ENCODE peak calls at places on chromosome 1, in eight cellular contexts. One of them, this sample, is unnamed.

GRCh38 chr1:79790950-79791349 is 784.4 kb upstream of the ADGRL4 start:
- ATAC-seq in lower lobe of right lung: no peak
- ATAC-seq in right cardiac atrium: no peak
- ATAC-seq in aorta: no peak
- ATAC-seq in psoas muscle: no peak
- ATAC-seq in HepG2: no peak
- ATAC-seq in activated T-helper 17 cell treated with anti-CD3 and anti-CD28 coated beads, Interleukin-2, amount 50 U/mL, for 72 hours: no peak
- ATAC-seq in thoracic aorta: no peak
- ATAC-seq in this sample: no peak

GRCh38 chr1:157045251-157046218 is at the start of gene ARHGEF11:
- ATAC-seq in activated T-helper 17 cell treated with anti-CD3 and anti-CD28 coated beads, Interleukin-2, amount 50 U/mL, for 72 hours: peak
- ATAC-seq in psoas muscle: peak
- ATAC-seq in right cardiac atrium: peak
- ATAC-seq in aorta: peak
- ATAC-seq in lower lobe of right lung: peak
- ATAC-seq in HepG2: peak
- ATAC-seq in thoracic aorta: peak
- ATAC-seq in this sample: peak

GRCh38 chr1:2643414-2644077 is 10.7 kb upstream of the MMEL1 start:
- ATAC-seq in right cardiac atrium: no peak
- ATAC-seq in HepG2: no peak
- ATAC-seq in aorta: no peak
- ATAC-seq in psoas muscle: no peak
- ATAC-seq in activated T-helper 17 cell treated with anti-CD3 and anti-CD28 coated beads, Interleukin-2, amount 50 U/mL, for 72 hours: no peak
- ATAC-seq in thoracic aorta: no peak
- ATAC-seq in lower lobe of right lung: no peak
- ATAC-seq in this sample: no peak

GRCh38 chr1:236440373-236440772 is 46.3 kb downstream of the EDARADD start:
- ATAC-seq in thoracic aorta: no peak
- ATAC-seq in lower lobe of right lung: no peak
- ATAC-seq in aorta: no peak
- ATAC-seq in activated T-helper 17 cell treated with anti-CD3 and anti-CD28 coated beads, Interleukin-2, amount 50 U/mL, for 72 hours: no peak
- ATAC-seq in right cardiac atrium: no peak
- ATAC-seq in HepG2: no peak
- ATAC-seq in psoas muscle: no peak
- ATAC-seq in this sample: no peak

GRCh38 chr1:72186733-72187307 is 95.5 kb downstream of the NEGR1 start:
- ATAC-seq in HepG2: peak
- ATAC-seq in aorta: no peak
- ATAC-seq in activated T-helper 17 cell treated with anti-CD3 and anti-CD28 coated beads, Interleukin-2, amount 50 U/mL, for 72 hours: no peak
- ATAC-seq in right cardiac atrium: no peak
- ATAC-seq in psoas muscle: no peak
- ATAC-seq in lower lobe of right lung: no peak
- ATAC-seq in thoracic aorta: no peak
- ATAC-seq in this sample: no peak

GRCh38 chr1:201930137-201930536 is 16.2 kb downstream of the LMOD1 start:
- ATAC-seq in activated T-helper 17 cell treated with anti-CD3 and anti-CD28 coated beads, Interleukin-2, amount 50 U/mL, for 72 hours: no peak
- ATAC-seq in thoracic aorta: no peak
- ATAC-seq in psoas muscle: no peak
- ATAC-seq in lower lobe of right lung: no peak
- ATAC-seq in HepG2: no peak
- ATAC-seq in aorta: no peak
- ATAC-seq in right cardiac atrium: no peak
- ATAC-seq in this sample: no peak

GRCh38 chr1:20840731-20841130 is 53.6 kb upstream of the HP1BP3 start:
- ATAC-seq in aorta: no peak
- ATAC-seq in psoas muscle: no peak
- ATAC-seq in activated T-helper 17 cell treated with anti-CD3 and anti-CD28 coated beads, Interleukin-2, amount 50 U/mL, for 72 hours: no peak
- ATAC-seq in thoracic aorta: no peak
- ATAC-seq in right cardiac atrium: no peak
- ATAC-seq in lower lobe of right lung: no peak
- ATAC-seq in HepG2: no peak
- ATAC-seq in this sample: no peak

GRCh38 chr1:67230539-67230938 is 64.3 kb downstream of the IL23R start:
- ATAC-seq in right cardiac atrium: no peak
- ATAC-seq in lower lobe of right lung: no peak
- ATAC-seq in activated T-helper 17 cell treated with anti-CD3 and anti-CD28 coated beads, Interleukin-2, amount 50 U/mL, for 72 hours: peak
- ATAC-seq in thoracic aorta: no peak
- ATAC-seq in aorta: no peak
- ATAC-seq in psoas muscle: no peak
- ATAC-seq in HepG2: no peak
- ATAC-seq in this sample: no peak

GRCh38 chr1:201885531-201886075 is 3.1 kb upstream of the SHISA4 start:
- ATAC-seq in right cardiac atrium: no peak
- ATAC-seq in lower lobe of right lung: no peak
- ATAC-seq in HepG2: peak
- ATAC-seq in activated T-helper 17 cell treated with anti-CD3 and anti-CD28 coated beads, Interleukin-2, amount 50 U/mL, for 72 hours: no peak
- ATAC-seq in psoas muscle: peak
- ATAC-seq in thoracic aorta: no peak
- ATAC-seq in aorta: no peak
- ATAC-seq in this sample: no peak

GRCh38 chr1:159881930-159882839 is 17.8 kb downstream of the CFAP45 start:
- ATAC-seq in lower lobe of right lung: peak
- ATAC-seq in right cardiac atrium: peak
- ATAC-seq in psoas muscle: no peak
- ATAC-seq in HepG2: no peak
- ATAC-seq in aorta: no peak
- ATAC-seq in activated T-helper 17 cell treated with anti-CD3 and anti-CD28 coated beads, Interleukin-2, amount 50 U/mL, for 72 hours: peak
- ATAC-seq in thoracic aorta: no peak
- ATAC-seq in this sample: no peak

GRCh38 chr1:11768821-11769220 is 6.8 kb downstream of the C1orf167 start:
- ATAC-seq in thoracic aorta: no peak
- ATAC-seq in psoas muscle: no peak
- ATAC-seq in HepG2: peak
- ATAC-seq in right cardiac atrium: no peak
- ATAC-seq in aorta: no peak
- ATAC-seq in lower lobe of right lung: no peak
- ATAC-seq in activated T-helper 17 cell treated with anti-CD3 and anti-CD28 coated beads, Interleukin-2, amount 50 U/mL, for 72 hours: no peak
- ATAC-seq in this sample: no peak

GRCh38 chr1:40401427-40402201 is 28.1 kb downstream of the SMAP2 start:
- ATAC-seq in psoas muscle: no peak
- ATAC-seq in thoracic aorta: no peak
- ATAC-seq in aorta: no peak
- ATAC-seq in lower lobe of right lung: no peak
- ATAC-seq in activated T-helper 17 cell treated with anti-CD3 and anti-CD28 coated beads, Interleukin-2, amount 50 U/mL, for 72 hours: peak
- ATAC-seq in HepG2: no peak
- ATAC-seq in right cardiac atrium: no peak
- ATAC-seq in this sample: no peak

GRCh38 chr1:174939771-174940545 is 59.8 kb upstream of the CACYBP start:
- ATAC-seq in thoracic aorta: no peak
- ATAC-seq in activated T-helper 17 cell treated with anti-CD3 and anti-CD28 coated beads, Interleukin-2, amount 50 U/mL, for 72 hours: no peak
- ATAC-seq in psoas muscle: no peak
- ATAC-seq in aorta: no peak
- ATAC-seq in HepG2: no peak
- ATAC-seq in right cardiac atrium: no peak
- ATAC-seq in lower lobe of right lung: no peak
- ATAC-seq in this sample: no peak

GRCh38 chr1:23964235-23964668 is 4.6 kb downstream of the PNRC2 start:
- ATAC-seq in activated T-helper 17 cell treated with anti-CD3 and anti-CD28 coated beads, Interleukin-2, amount 50 U/mL, for 72 hours: peak
- ATAC-seq in aorta: no peak
- ATAC-seq in HepG2: no peak
- ATAC-seq in lower lobe of right lung: no peak
- ATAC-seq in thoracic aorta: no peak
- ATAC-seq in right cardiac atrium: no peak
- ATAC-seq in psoas muscle: no peak
- ATAC-seq in this sample: no peak

GRCh38 chr1:214515544-214516433 is 35.6 kb downstream of the PTPN14 start:
- ATAC-seq in activated T-helper 17 cell treated with anti-CD3 and anti-CD28 coated beads, Interleukin-2, amount 50 U/mL, for 72 hours: no peak
- ATAC-seq in thoracic aorta: no peak
- ATAC-seq in right cardiac atrium: no peak
- ATAC-seq in HepG2: no peak
- ATAC-seq in aorta: no peak
- ATAC-seq in lower lobe of right lung: no peak
- ATAC-seq in psoas muscle: no peak
- ATAC-seq in this sample: no peak

GRCh38 chr1:240091614-240092300 is at the start of gene FMN2:
- ATAC-seq in lower lobe of right lung: peak
- ATAC-seq in right cardiac atrium: peak
- ATAC-seq in psoas muscle: no peak
- ATAC-seq in activated T-helper 17 cell treated with anti-CD3 and anti-CD28 coated beads, Interleukin-2, amount 50 U/mL, for 72 hours: no peak
- ATAC-seq in aorta: peak
- ATAC-seq in thoracic aorta: no peak
- ATAC-seq in HepG2: peak
- ATAC-seq in this sample: peak

GRCh38 chr1:39230261-39231190 is 26.0 kb downstream of the MACF1 start:
- ATAC-seq in psoas muscle: peak
- ATAC-seq in activated T-helper 17 cell treated with anti-CD3 and anti-CD28 coated beads, Interleukin-2, amount 50 U/mL, for 72 hours: peak
- ATAC-seq in aorta: peak
- ATAC-seq in right cardiac atrium: peak
- ATAC-seq in HepG2: no peak
- ATAC-seq in thoracic aorta: no peak
- ATAC-seq in lower lobe of right lung: peak
- ATAC-seq in this sample: peak

GRCh38 chr1:183002797-183003594 is 20.2 kb upstream of the LAMC1 start:
- ATAC-seq in lower lobe of right lung: peak
- ATAC-seq in thoracic aorta: no peak
- ATAC-seq in right cardiac atrium: peak
- ATAC-seq in aorta: peak
- ATAC-seq in HepG2: no peak
- ATAC-seq in activated T-helper 17 cell treated with anti-CD3 and anti-CD28 coated beads, Interleukin-2, amount 50 U/mL, for 72 hours: no peak
- ATAC-seq in psoas muscle: peak
- ATAC-seq in this sample: peak

GRCh38 chr1:19257178-19257914 is 5.7 kb downstream of the MRTO4 start:
- ATAC-seq in right cardiac atrium: no peak
- ATAC-seq in activated T-helper 17 cell treated with anti-CD3 and anti-CD28 coated beads, Interleukin-2, amount 50 U/mL, for 72 hours: peak
- ATAC-seq in psoas muscle: no peak
- ATAC-seq in HepG2: no peak
- ATAC-seq in lower lobe of right lung: peak
- ATAC-seq in thoracic aorta: no peak
- ATAC-seq in aorta: no peak
- ATAC-seq in this sample: no peak

GRCh38 chr1:205512059-205513045 is 7.9 kb downstream of the CDK18 start:
- ATAC-seq in thoracic aorta: peak
- ATAC-seq in HepG2: peak
- ATAC-seq in activated T-helper 17 cell treated with anti-CD3 and anti-CD28 coated beads, Interleukin-2, amount 50 U/mL, for 72 hours: no peak
- ATAC-seq in aorta: peak
- ATAC-seq in right cardiac atrium: peak
- ATAC-seq in lower lobe of right lung: peak
- ATAC-seq in psoas muscle: peak
- ATAC-seq in this sample: peak

GRCh38 chr1:35851175-35851869 is 31.7 kb upstream of the AGO1 start:
- ATAC-seq in psoas muscle: peak
- ATAC-seq in lower lobe of right lung: peak
- ATAC-seq in HepG2: no peak
- ATAC-seq in aorta: peak
- ATAC-seq in thoracic aorta: peak
- ATAC-seq in activated T-helper 17 cell treated with anti-CD3 and anti-CD28 coated beads, Interleukin-2, amount 50 U/mL, for 72 hours: no peak
- ATAC-seq in right cardiac atrium: peak
- ATAC-seq in this sample: peak

GRCh38 chr1:234961468-234962339 is 166.9 kb downstream of the TOMM20 start:
- ATAC-seq in aorta: peak
- ATAC-seq in activated T-helper 17 cell treated with anti-CD3 and anti-CD28 coated beads, Interleukin-2, amount 50 U/mL, for 72 hours: peak
- ATAC-seq in HepG2: no peak
- ATAC-seq in thoracic aorta: no peak
- ATAC-seq in right cardiac atrium: peak
- ATAC-seq in lower lobe of right lung: peak
- ATAC-seq in psoas muscle: peak
- ATAC-seq in this sample: no peak